ENCODE peak calls at places on chromosomes 4 and X, in ten cellular contexts. X is lower lobe of right lung; U is right lobe of liver; B is nephron progenitor cell; E is activated CD8-positive, alpha-beta T cell treated with anti-CD3 and anti-CD28 coated beads for 36 hours; T is IMR-90; C is mesothelial cell of epicardium; M is left ventricle myocardium inferior; A is kidney epithelial cell; J is kidney. I is an unnamed sample.

GRCh38 chr4:32645653-32646052 is 1925.5 kb downstream of the PCDH7 start:
- DNase-seq in X (no peak), U (no peak), B (peak), E (no peak), T (no peak), C (no peak), M (no peak), A (no peak), J (no peak), I (no peak)

GRCh38 chrX:97987979-97988378 is 1104.3 kb downstream of the RPA4 start:
- DNase-seq in X (no peak), U (no peak), B (no peak), E (no peak), T (no peak), C (no peak), M (no peak), A (no peak), J (no peak), I (no peak)

GRCh38 chrX:109826954-109827708 is 94.1 kb upstream of the ACSL4 start:
- DNase-seq in X (no peak), U (no peak), B (no peak), E (peak), T (peak), C (no peak), M (no peak), A (peak), J (no peak), I (no peak)

GRCh38 chr4:40458683-40459082 is 123.5 kb downstream of the CHRNA9 start:
- DNase-seq in X (no peak), U (no peak), B (no peak), E (no peak), T (peak), C (no peak), M (no peak), A (no peak), J (no peak), I (no peak)

GRCh38 chr4:168803727-168804126 is 206.3 kb downstream of the CBR4 start:
- DNase-seq in X (no peak), U (no peak), B (peak), E (no peak), T (peak), C (no peak), M (no peak), A (peak), J (no peak), I (no peak)

GRCh38 chr4:141346144-141346543 is 125.4 kb downstream of the ZNF330 start:
- DNase-seq in X (no peak), U (peak), B (no peak), E (no peak), T (peak), C (no peak), M (no peak), A (no peak), J (no peak), I (no peak)

GRCh38 chr4:157320092-157320491 is 99.6 kb downstream of the GRIA2 start:
- DNase-seq in X (no peak), U (no peak), B (no peak), E (no peak), T (no peak), C (no peak), M (no peak), A (no peak), J (no peak), I (no peak)

GRCh38 chr4:2125023-2125422 is 65.9 kb downstream of the NAT8L start:
- DNase-seq in X (no peak), U (no peak), B (no peak), E (no peak), T (no peak), C (no peak), M (no peak), A (no peak), J (no peak), I (no peak)

GRCh38 chr4:173531085-173531965 is 1.3 kb upstream of the HAND2 start:
- DNase-seq in X (no peak), U (no peak), B (peak), E (no peak), T (no peak), C (no peak), M (peak), A (no peak), J (no peak), I (no peak)

GRCh38 chr4:120085705-120086104 is 19.1 kb upstream of the MAD2L1 start:
- DNase-seq in X (no peak), U (no peak), B (no peak), E (no peak), T (peak), C (no peak), M (no peak), A (no peak), J (no peak), I (no peak)

GRCh38 chr4:60463846-60464502 is 736.2 kb upstream of the ADGRL3 start:
- DNase-seq in X (no peak), U (no peak), B (no peak), E (no peak), T (no peak), C (no peak), M (no peak), A (no peak), J (no peak), I (no peak)

GRCh38 chr4:40864531-40864930 is 114.8 kb downstream of the NSUN7 start:
- DNase-seq in X (no peak), U (no peak), B (no peak), E (no peak), T (no peak), C (no peak), M (no peak), A (no peak), J (no peak), I (no peak)

GRCh38 chrX:18899796-18900380 is 84.0 kb downstream of the PHKA2 start:
- DNase-seq in X (no peak), U (no peak), B (peak), E (peak), T (no peak), C (no peak), M (no peak), A (no peak), J (no peak), I (no peak)

GRCh38 chr4:182242793-182243192 is 409 bp upstream of the TENM3 start:
- DNase-seq in X (no peak), U (no peak), B (no peak), E (no peak), T (peak), C (no peak), M (no peak), A (no peak), J (no peak), I (no peak)

GRCh38 chrX:39905475-39905889 is 192.3 kb downstream of the BCOR start:
- DNase-seq in X (no peak), U (peak), B (peak), E (no peak), T (peak), C (no peak), M (no peak), A (no peak), J (no peak), I (no peak)

GRCh38 chr4:95908806-95909205 is 68.9 kb downstream of the PDHA2 start:
- DNase-seq in X (no peak), U (no peak), B (no peak), E (no peak), T (no peak), C (no peak), M (no peak), A (no peak), J (no peak), I (no peak)

GRCh38 chr4:6391852-6392188 is 80.6 kb downstream of the PPP2R2C start:
- DNase-seq in X (no peak), U (no peak), B (no peak), E (no peak), T (no peak), C (no peak), M (no peak), A (no peak), J (no peak), I (no peak)

GRCh38 chrX:9227276-9227675 is 193.3 kb upstream of the FAM9B start:
- DNase-seq in X (no peak), U (no peak), B (no peak), E (no peak), T (peak), C (no peak), M (no peak), A (no peak), J (no peak), I (no peak)

GRCh38 chr4:3291411-3291968 is 1.3 kb upstream of the RGS12 start:
- DNase-seq in X (peak), U (peak), B (no peak), E (no peak), T (no peak), C (no peak), M (no peak), A (no peak), J (peak), I (no peak)

GRCh38 chr4:17173300-17173699 is 274.9 kb upstream of the LDB2 start:
- DNase-seq in X (no peak), U (no peak), B (peak), E (no peak), T (no peak), C (no peak), M (no peak), A (no peak), J (no peak), I (no peak)

GRCh38 chr4:184598753-184599491 is 50.3 kb downstream of the CASP3 start:
- DNase-seq in X (no peak), U (no peak), B (no peak), E (no peak), T (no peak), C (no peak), M (no peak), A (no peak), J (no peak), I (no peak)

GRCh38 chr4:151922306-151922705 is 161.5 kb upstream of the GATB start:
- DNase-seq in X (no peak), U (no peak), B (no peak), E (no peak), T (peak), C (no peak), M (no peak), A (no peak), J (no peak), I (no peak)

GRCh38 chr4:151928112-151928511 is 167.3 kb upstream of the GATB start:
- DNase-seq in X (no peak), U (no peak), B (no peak), E (no peak), T (no peak), C (no peak), M (no peak), A (no peak), J (no peak), I (no peak)

GRCh38 chr4:151921371-151921770 is 160.6 kb upstream of the GATB start:
- DNase-seq in X (no peak), U (no peak), B (no peak), E (no peak), T (peak), C (no peak), M (no peak), A (no peak), J (no peak), I (no peak)

GRCh38 chr4:151921811-151922210 is 161.0 kb upstream of the GATB start:
- DNase-seq in X (no peak), U (no peak), B (no peak), E (no peak), T (peak), C (no peak), M (no peak), A (no peak), J (no peak), I (no peak)

DNA sequence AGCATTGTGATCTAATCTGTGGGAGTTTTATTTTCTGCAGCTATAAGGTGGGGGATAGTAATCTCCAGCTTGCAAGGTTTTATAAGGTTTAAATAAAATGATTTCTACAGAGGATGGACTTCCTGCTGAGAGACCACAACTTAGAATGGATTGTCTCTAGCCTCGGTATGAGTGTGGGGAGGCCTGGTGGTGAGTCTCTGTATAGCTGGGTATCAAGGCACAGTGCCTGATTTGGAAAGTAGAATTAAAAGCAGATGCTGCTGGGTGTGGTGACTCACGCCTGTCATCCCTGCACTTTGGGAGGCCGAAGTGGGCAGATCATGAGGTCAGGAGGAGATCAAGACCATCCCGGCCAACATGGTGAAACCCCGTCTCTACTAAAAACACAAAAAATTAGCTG is 162.0 kb upstream of the GATB start:
- DNase-seq in X (no peak), U (no peak), B (no peak), E (peak), T (no peak), C (no peak), M (no peak), A (no peak), J (no peak), I (no peak)
- TF ChIP-seq CTCF in X (no peak), U (no peak), B (no peak), E (no peak), T (no peak), C (no peak), M (no peak), A (no peak), J (no peak), I (no peak)

DNA sequence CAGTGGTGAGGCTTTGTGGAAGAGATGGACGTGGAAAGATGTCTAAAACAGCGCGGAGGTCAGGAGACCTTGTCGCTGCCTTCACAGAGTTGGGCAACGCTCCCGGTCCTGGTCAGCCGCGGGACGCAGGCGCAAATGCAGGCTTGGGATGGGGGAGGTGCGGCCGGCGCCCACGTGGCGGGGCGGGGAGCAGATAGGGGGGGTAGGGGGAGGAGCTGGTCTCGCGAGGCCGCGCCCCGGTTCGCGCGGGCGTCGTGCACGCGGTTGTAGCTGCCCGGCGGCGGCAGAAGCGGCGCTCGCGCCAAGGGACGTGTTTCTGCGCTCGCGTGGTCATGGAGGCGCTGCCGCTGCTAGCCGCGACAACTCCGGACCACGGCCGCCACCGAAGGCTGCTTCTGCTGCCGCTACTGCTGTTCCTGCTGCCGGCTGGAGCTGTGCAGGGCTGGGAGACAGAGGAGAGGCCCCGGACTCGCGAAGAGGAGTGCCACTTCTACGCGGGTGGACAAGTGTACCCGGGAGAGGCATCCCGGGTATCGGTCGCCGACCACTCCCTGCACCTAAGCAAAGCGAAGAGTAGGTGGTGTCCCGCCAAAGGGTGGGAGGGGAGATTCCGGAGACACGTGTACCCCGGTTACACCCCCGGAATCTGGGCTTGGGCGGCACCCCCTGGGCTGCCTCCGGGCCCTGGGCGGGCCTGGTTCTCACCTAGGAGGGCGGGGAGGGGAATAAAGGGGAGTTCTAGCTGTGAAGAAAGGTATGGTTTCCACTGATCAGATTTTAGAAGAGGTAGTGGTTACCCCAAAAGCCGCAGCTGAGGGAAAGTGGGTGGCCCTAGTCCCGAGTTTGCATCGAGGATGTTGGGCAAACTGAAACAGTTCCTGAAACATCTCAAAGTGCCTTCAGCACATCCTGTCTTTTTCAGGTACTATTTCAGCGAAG is at the start of gene PRDX4:
- DNase-seq in X (peak), U (peak), B (peak), E (peak), T (peak), C (peak), M (peak), A (peak), J (peak), I (peak)
- TF ChIP-seq CTCF in X (no peak), U (no peak), B (no peak), E (no peak), T (no peak), C (no peak), M (no peak), A (no peak), J (no peak), I (no peak)

DNA sequence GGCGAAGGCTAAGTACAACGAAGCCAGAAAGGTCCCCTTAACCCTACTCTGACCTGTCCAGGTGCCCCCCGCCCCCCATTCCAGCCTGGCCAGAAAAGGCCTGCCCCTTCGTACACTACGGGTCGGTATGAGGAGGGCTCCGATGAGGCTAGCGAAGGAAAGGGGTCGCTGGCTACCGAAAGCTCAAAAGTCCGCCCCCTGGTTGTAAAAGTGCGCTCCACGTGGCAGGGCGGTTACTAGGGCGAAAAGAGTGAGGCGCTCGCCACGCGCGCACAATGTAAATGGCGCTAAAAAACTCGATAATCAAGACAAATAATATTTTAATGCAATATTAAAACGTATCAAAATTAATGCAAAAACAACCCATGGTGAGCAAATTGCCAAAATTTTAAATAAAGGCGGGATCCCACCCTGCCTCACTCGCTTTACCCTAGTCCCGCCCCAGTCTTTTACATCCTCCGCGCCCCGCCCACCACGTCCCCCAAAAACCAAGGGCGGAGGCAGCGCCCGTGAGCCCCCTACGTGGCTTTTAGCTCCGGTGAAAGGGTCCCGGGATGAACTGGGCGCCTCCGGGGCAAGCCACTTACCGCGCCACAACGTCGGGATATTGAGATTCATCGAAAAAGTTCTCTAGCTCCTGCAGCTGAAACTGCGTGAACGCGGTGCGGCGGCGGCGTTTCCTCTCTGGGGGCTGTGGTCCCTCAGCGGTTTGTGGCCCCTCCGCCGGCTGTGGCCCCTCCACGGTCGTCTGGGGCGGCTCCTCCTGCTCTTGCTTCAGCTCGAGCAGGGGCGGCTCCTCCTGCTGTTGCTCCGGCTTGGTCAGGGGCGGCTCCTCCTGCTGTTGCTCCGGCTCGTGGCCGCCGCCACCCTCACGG is 929 bp downstream of the ESX1 start:
- DNase-seq in X (no peak), U (no peak), B (peak), E (peak), T (no peak), C (no peak), M (no peak), A (no peak), J (peak), I (no peak)
- TF ChIP-seq CTCF in X (no peak), U (no peak), B (peak), E (no peak), T (no peak), C (no peak), M (no peak), A (peak), J (no peak), I (no peak)

GRCh38 chr4:78428996-78429395 is 122.6 kb upstream of the ANXA3 start:
- DNase-seq in X (no peak), U (no peak), B (no peak), E (no peak), T (no peak), C (no peak), M (no peak), A (no peak), J (no peak), I (no peak)
- TF ChIP-seq CTCF in X (no peak), U (no peak), B (no peak), E (no peak), T (no peak), C (no peak), M (no peak), A (no peak), J (no peak), I (no peak)

DNA sequence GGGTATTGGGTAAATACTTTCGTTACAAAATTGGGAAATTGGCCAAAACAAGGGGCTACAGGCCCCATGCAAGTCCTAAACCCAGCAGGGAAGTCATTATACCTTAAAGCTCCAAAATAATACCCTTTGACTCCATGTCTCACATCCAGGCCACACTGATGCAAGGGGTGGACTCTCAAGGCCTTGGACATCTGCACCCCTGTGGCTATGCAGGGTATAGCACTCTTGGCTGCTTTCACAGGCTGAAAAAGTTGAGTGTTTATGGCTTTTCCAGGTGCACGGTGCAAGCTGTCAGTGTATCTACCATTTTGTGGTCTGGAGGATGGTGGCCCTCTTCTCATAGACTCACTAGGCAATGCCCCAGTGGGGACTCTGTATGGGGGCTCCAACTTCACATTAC is 326.5 kb downstream of the TEX13C start:
- DNase-seq in X (no peak), U (no peak), B (no peak), E (peak), T (no peak), C (no peak), M (no peak), A (no peak), J (no peak), I (no peak)
- TF ChIP-seq CTCF in X (no peak), U (peak), B (no peak), E (no peak), T (no peak), C (peak), M (no peak), A (peak), J (no peak), I (no peak)

GRCh38 chr4:139619644-139620043 is 46.0 kb upstream of the MGST2 start:
- DNase-seq in X (no peak), U (no peak), B (no peak), E (no peak), T (no peak), C (no peak), M (no peak), A (no peak), J (no peak), I (no peak)
- TF ChIP-seq CTCF in X (peak), U (peak), B (peak), E (peak), T (peak), C (peak), M (peak), A (peak), J (peak), I (peak)

DNA sequence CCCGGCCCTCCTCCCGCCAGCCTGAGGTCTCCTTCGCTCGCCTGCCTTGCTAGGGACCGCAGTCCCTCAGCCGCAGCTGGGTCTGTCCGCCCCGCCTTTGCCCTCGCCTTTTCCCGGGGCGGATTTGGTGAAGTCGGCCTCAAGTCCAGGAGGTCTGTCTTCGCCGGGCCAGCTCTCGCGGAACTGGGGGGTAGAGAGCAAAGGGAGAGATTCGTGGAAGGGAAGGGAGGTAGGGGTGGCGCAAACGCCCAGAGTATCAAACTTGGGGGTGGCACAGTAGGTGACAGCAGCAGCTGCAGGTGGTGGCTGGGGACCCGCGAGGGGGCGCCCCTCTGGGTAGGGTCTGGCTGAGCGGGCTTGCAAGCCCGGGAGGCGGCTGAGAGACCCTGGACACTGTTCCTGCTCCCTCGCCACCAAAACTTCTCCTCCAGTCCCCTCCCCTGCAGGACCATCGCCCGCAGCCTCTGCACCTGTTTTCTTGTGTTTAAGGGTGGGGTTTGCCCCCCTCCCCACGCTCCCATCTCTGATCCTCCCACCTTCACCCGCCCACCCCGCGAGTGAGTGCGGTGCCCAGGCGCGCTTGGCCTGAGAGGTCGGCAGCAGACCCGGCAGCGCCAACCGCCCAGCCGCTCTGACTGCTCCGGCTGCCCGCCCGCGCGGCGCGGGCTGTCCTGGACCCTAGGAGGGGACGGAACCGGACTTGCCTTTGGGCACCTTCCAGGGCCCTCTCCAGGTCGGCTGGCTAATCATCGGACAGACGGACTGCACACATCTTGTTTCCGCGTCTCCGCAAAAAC is at the start of gene NPY2R:
- DNase-seq in X (peak), U (no peak), B (peak), E (no peak), T (no peak), C (no peak), M (no peak), A (no peak), J (peak), I (no peak)
- TF ChIP-seq CTCF in X (no peak), U (no peak), B (peak), E (no peak), T (no peak), C (no peak), M (no peak), A (peak), J (no peak), I (no peak)

I was measured in CD14-positive monocyte.